ENCODE peak calls at places on chromosomes 13 and 19, in five cellular contexts. D, O, V, B and Q are unnamed samples.

GRCh38 chr13:88978607-88979006 is 1307.4 kb downstream of the SLITRK5 start:
- DNase-seq in V (no peak), B (no peak), D (no peak), O (no peak), Q (no peak)

GRCh38 chr13:46751811-46752635 is 44.9 kb downstream of the ESD start:
- DNase-seq in V (peak; percentile 43), D (no peak), O (no peak), B (no peak), Q (peak; percentile 14)

GRCh38 chr19:21482863-21483276 is 22.5 kb upstream of the ZNF429 start:
- DNase-seq in D (peak; percentile 63), B (peak; percentile 48), O (no peak), V (peak; percentile 37), Q (peak; percentile 45)

GRCh38 chr13:32051156-32051555 is 19.6 kb downstream of the FRY start:
- DNase-seq in D (no peak), B (no peak), O (no peak), V (no peak), Q (no peak)

GRCh38 chr19:49701271-49701786 is 10.4 kb downstream of the CPT1C start:
- DNase-seq in B (no peak), O (no peak), D (no peak), V (no peak), Q (no peak)

GRCh38 chr19:42634409-42635232 is 39.9 kb upstream of the CEACAM8 start:
- DNase-seq in O (no peak), V (peak; percentile 58), D (no peak), B (peak; percentile 9), Q (peak; percentile 42)

GRCh38 chr13:20400774-20401173 is 124.9 kb downstream of the CRYL1 start:
- DNase-seq in B (peak; percentile 64), D (no peak), V (no peak), O (no peak), Q (no peak)

GRCh38 chr13:49443689-49444516 is at the start of the genes CAB39L and SETDB2:
- DNase-seq in D (peak; percentile 99), V (peak; percentile 100), O (peak; percentile 100), B (peak; percentile 99), Q (peak; percentile 96)

GRCh38 chr13:39976481-39976880 is 321.0 kb downstream of the COG6 start:
- DNase-seq in O (no peak), V (no peak), B (no peak), D (no peak), Q (no peak)

GRCh38 chr19:15508035-15508710 is at the start of gene CYP4F22:
- DNase-seq in O (no peak), V (no peak), D (no peak), B (no peak), Q (no peak)

GRCh38 chr19:1658446-1659433 is 6.3 kb upstream of the TCF3 start:
- DNase-seq in O (no peak), D (no peak), B (no peak), V (no peak), Q (no peak)

GRCh38 chr13:113422790-113423189 is 30.5 kb downstream of the ADPRHL1 start:
- DNase-seq in O (no peak), B (no peak), D (no peak), V (no peak), Q (no peak)

GRCh38 chr13:113426591-113426986 is 26.7 kb downstream of the ADPRHL1 start:
- DNase-seq in V (no peak), D (no peak), B (no peak), O (no peak), Q (no peak)

GRCh38 chr13:46553886-46554855 is 1.2 kb downstream of the LRCH1 start:
- DNase-seq in O (peak; percentile 81), B (peak; percentile 93), D (peak; percentile 69), V (peak; percentile 87), Q (peak; percentile 65)

GRCh38 chr13:75299913-75300862 is 181.8 kb downstream of the TBC1D4 start:
- DNase-seq in B (peak; percentile 42), O (no peak), D (no peak), V (peak; percentile 78), Q (no peak)

GRCh38 chr13:26062853-26063444 is 11.1 kb upstream of the SHISA2 start:
- DNase-seq in D (no peak), V (peak; percentile 32), O (no peak), B (peak; percentile 78), Q (peak; percentile 18)

GRCh38 chr13:91586609-91587008 is 188.2 kb downstream of the GPC5 start:
- DNase-seq in B (no peak), D (no peak), V (no peak), O (no peak), Q (no peak)

GRCh38 chr19:24062222-24062621 is 24.8 kb upstream of the ZNF254 start:
- DNase-seq in V (peak; percentile 6), D (no peak), O (no peak), B (no peak), Q (no peak)

GRCh38 chr19:35267818-35268545 is 780 bp upstream of the USF2 start:
- DNase-seq in O (peak; percentile 87), D (peak; percentile 83), V (peak; percentile 89), B (peak; percentile 67), Q (peak; percentile 96)

GRCh38 chr19:10858204-10858828 is 10.1 kb downstream of the C19orf38 start:
- DNase-seq in V (peak; percentile 57), O (no peak), B (peak; percentile 33), D (no peak), Q (peak; percentile 48)

GRCh38 chr13:46773556-46773955 is 23.4 kb downstream of the ESD start:
- DNase-seq in V (no peak), O (no peak), B (no peak), D (no peak), Q (no peak)

GRCh38 chr19:4506449-4507149 is 11.7 kb downstream of the PLIN4 start:
- DNase-seq in D (no peak), V (no peak), O (no peak), B (peak; percentile 44), Q (no peak)

GRCh38 chr13:98098511-98098910 is 44.4 kb upstream of the FARP1 start:
- DNase-seq in O (no peak), V (no peak), D (no peak), B (peak; percentile 77), Q (no peak)

GRCh38 chr19:31110331-31110730 is 238.9 kb downstream of the TSHZ3 start:
- DNase-seq in V (no peak), B (peak; percentile 63), O (no peak), D (no peak), Q (no peak)

DNA sequence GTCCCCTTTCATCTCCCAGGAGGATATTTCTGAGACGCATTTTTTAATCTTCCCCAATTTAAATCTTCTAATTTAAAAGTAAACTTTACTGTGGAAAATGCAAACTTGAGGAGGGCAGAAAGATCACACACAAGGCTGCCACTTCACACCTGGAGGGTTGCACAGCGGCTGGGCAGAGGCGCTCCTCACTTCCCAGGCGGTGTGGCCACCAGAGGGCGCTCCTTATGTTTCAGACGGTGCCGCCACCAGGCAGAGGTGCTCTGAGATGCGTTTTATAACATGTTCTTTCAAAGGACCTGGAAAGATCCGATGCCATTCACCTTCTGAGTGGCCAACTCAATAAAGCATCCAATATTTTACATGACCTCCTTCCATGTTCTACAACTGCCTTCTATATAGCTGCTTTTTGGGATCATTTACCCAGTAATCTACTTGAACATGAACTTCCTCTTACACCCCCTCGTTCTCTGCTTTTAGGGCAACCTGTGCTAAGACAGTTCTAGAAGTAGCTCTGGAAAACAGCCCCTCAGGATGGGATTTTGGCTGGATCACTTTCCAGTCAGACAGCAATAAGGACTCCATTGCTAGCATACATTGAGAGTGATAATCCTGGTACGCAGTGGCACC is 14.8 kb upstream of the MTUS2 start:
- DNase-seq in D (peak; percentile 23), O (peak; percentile 53), V (peak; percentile 49), B (no peak), Q (no peak)
- TF ChIP-seq CTCF in D (peak; percentile 54), O (no peak), V (peak; percentile 43), B (no peak), Q (peak; percentile 39)

GRCh38 chr13:110925023-110925608 is 10.2 kb upstream of the ANKRD10 start:
- DNase-seq in B (no peak), V (no peak), D (no peak), O (no peak), Q (no peak)
- TF ChIP-seq CTCF in B (peak; percentile 14), V (peak; percentile 12), D (peak; percentile 32), O (no peak), Q (peak; percentile 5)

DNA sequence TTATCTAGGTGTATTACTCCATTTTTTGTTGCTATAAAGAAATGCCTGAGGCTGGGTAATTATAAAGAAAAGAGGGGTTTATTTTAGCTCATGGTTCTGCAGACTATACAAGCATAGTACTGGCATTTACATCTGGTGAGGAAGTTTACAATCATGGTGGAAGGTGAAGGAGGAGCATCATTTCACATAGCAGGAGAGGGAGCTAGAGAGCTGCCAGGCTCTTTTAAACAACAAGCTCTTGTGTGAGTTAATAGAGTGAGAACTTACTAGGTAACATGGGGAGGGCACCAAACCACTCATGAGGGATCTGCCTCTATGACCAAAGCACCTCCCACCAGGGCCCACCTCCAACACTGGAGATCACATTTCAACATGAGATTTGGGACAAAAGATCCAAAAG is 221.7 kb upstream of the GPC6 start:
- DNase-seq in D (no peak), B (no peak), V (no peak), O (no peak), Q (no peak)
- TF ChIP-seq CTCF in D (no peak), B (no peak), V (no peak), O (no peak), Q (no peak)

DNA sequence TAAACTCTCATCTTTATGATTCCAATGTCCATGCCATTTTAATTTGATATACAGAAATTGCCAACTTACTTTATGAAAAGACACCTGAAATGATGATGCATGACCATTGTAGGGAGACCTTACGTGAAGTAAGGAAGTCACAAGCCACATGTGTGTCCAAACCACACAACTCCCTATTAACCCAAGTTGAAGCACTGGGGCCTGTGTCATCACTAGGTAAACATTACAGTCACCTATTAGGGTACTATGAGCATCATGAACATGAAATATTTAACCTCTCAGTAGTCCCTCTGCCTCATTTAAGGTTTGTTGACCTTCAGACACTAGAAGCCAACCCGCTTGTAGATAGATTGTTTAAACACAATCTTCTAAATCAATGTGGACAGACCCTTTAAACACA is 576.9 kb downstream of the IRS2 start:
- DNase-seq in V (no peak), D (no peak), B (no peak), O (no peak), Q (no peak)
- TF ChIP-seq CTCF in V (no peak), D (no peak), B (no peak), O (no peak), Q (no peak)

GRCh38 chr19:315811-316210 is 24.6 kb upstream of the PLPP2 start:
- DNase-seq in V (no peak), B (no peak), O (no peak), D (no peak), Q (no peak)

GRCh38 chr19:313169-313987 is 22.2 kb upstream of the PLPP2 start:
- DNase-seq in B (no peak), D (no peak), O (no peak), V (no peak), Q (no peak)

GRCh38 chr19:313988-314815 is 23.0 kb upstream of the PLPP2 start:
- DNase-seq in B (no peak), D (no peak), O (no peak), V (no peak), Q (no peak)

GRCh38 chr19:318509-318774 is 26.2 kb downstream of the MIER2 start:
- DNase-seq in D (no peak), V (no peak), O (no peak), B (no peak), Q (no peak)

GRCh38 chr19:317710-318508 is 26.7 kb downstream of the MIER2 start:
- DNase-seq in O (no peak), V (no peak), D (no peak), B (no peak), Q (no peak)
- TF ChIP-seq CTCF in O (no peak), V (no peak), D (no peak), B (no peak), Q (no peak)